ENCODE peak calls at places on chromosomes 2 and 18, in five cellular contexts. Z is trophoblast cell, H is IMR-90, Q is neuronal stem cell, K is H9. D is an unnamed sample.

GRCh38 chr18:31574359-31574758 is 17.3 kb upstream of the TTR start:
- DNase-seq in Z (no peak), H (no peak), Q (no peak), K (no peak), D (no peak)

GRCh38 chr2:172283476-172283875 is 143.9 kb upstream of the ITGA6 start:
- DNase-seq in Z (peak), H (peak), Q (no peak), K (no peak), D (no peak)

GRCh38 chr2:9770308-9771100 is 72.8 kb upstream of the TAF1B start:
- DNase-seq in Z (peak), H (peak), Q (peak), K (peak), D (peak)

GRCh38 chr18:23121133-23121532 is 14.2 kb upstream of the CABLES1 start:
- DNase-seq in Z (no peak), H (no peak), Q (no peak), K (peak), D (no peak)

GRCh38 chr2:241762933-241763369 is 13.7 kb upstream of the GAL3ST2 start:
- DNase-seq in Z (peak), H (no peak), Q (no peak), K (peak), D (no peak)

GRCh38 chr2:85846411-85846810 is 42.4 kb downstream of the ST3GAL5 start:
- DNase-seq in Z (peak), H (peak), Q (no peak), K (no peak), D (no peak)

GRCh38 chr2:232520088-232520487 is at the start of gene PRSS56:
- DNase-seq in Z (peak), H (no peak), Q (no peak), K (no peak), D (no peak)

GRCh38 chr18:63788447-63789096 is 13.4 kb downstream of the SERPINB7 start:
- DNase-seq in Z (peak), H (peak), Q (no peak), K (no peak), D (no peak)

GRCh38 chr2:28583899-28584553 is 88.2 kb downstream of the PLB1 start:
- DNase-seq in Z (peak), H (peak), Q (no peak), K (no peak), D (peak)

GRCh38 chr2:215269397-215270117 is 42.3 kb upstream of the ATIC start:
- DNase-seq in Z (peak), H (peak), Q (peak), K (peak), D (no peak)

GRCh38 chr2:23620841-23621341 is 235.9 kb downstream of the KLHL29 start:
- DNase-seq in Z (no peak), H (peak), Q (no peak), K (no peak), D (no peak)

GRCh38 chr2:237315881-237316225 is 98.1 kb downstream of the COL6A3 start:
- DNase-seq in Z (no peak), H (peak), Q (no peak), K (no peak), D (no peak)

GRCh38 chr2:120890566-120891360 is 155.1 kb downstream of the GLI2 start:
- DNase-seq in Z (no peak), H (no peak), Q (no peak), K (no peak), D (no peak)

GRCh38 chr18:28485210-28485801 is 308.4 kb upstream of the CDH2 start:
- DNase-seq in Z (no peak), H (no peak), Q (no peak), K (no peak), D (no peak)

GRCh38 chr2:30732876-30733275 is 74.4 kb downstream of the CAPN13 start:
- DNase-seq in Z (no peak), H (no peak), Q (no peak), K (no peak), D (no peak)

GRCh38 chr2:136384541-136385303 is 266.8 kb upstream of the CXCR4 start:
- DNase-seq in Z (peak), H (peak), Q (peak), K (peak), D (no peak)

GRCh38 chr2:169162613-169163012 is 93.2 kb downstream of the DHRS9 start:
- DNase-seq in Z (no peak), H (no peak), Q (no peak), K (no peak), D (no peak)

GRCh38 chr2:42829556-42830510 is 37.5 kb upstream of the HAAO start:
- DNase-seq in Z (no peak), H (no peak), Q (no peak), K (no peak), D (no peak)

GRCh38 chr2:125559186-125559585 is 1096.8 kb upstream of the GYPC start:
- DNase-seq in Z (no peak), H (no peak), Q (no peak), K (no peak), D (no peak)

GRCh38 chr18:22977847-22978701 is 44.9 kb downstream of the RBBP8 start:
- DNase-seq in Z (peak), H (peak), Q (no peak), K (no peak), D (no peak)

GRCh38 chr18:59343916-59344315 is 15.1 kb downstream of the LMAN1 start:
- DNase-seq in Z (no peak), H (no peak), Q (no peak), K (no peak), D (no peak)

GRCh38 chr2:74867841-74868658 is 34.1 kb downstream of the HK2 start:
- DNase-seq in Z (no peak), H (peak), Q (no peak), K (no peak), D (no peak)

GRCh38 chr18:46071615-46071893 is 506 bp downstream of the PSTPIP2 start:
- DNase-seq in Z (no peak), H (no peak), Q (no peak), K (no peak), D (no peak)
- H3K14ac ChIP-seq in Z (peak), H (peak), Q (peak), K (peak), D (no peak)

DNA sequence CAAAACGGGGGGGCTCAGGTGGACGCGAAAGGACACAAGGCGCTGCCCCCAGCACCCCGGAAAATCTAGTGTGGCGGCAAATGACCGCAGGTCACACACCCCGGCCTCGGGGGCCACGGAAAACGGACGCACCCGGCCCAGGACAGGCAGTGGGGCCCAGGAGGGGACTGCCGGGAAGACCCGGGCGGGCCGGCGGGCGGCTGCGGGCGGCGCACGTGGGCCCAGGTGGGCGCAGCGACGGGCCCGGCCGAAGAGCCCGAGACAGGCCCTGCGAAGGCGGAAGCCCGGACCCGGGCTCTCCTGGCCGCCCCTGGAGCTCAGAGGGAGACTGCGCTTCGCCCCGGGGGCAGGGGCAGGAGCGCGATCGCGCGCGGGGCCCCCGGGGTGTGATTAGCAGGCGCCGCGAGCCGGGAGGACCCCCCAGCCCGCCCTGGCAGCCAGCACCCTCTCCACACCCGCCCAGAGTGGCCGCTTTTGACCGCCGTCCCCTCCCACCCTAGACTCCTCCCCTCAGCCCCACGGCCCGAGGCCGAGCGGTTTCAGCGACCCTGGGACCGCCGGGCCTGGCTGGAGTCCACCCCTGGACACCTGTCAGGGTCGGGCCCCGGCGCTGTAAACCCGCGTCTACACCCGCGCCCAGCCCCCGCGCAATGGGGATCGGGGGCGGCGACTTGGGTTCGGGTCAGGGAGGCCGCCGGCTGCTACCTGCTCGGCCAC is 773 bp downstream of the MBP start:
- DNase-seq in Z (peak), H (no peak), Q (no peak), K (no peak), D (no peak)
- H3K14ac ChIP-seq in Z (peak), H (no peak), Q (peak), K (no peak), D (no peak)

DNA sequence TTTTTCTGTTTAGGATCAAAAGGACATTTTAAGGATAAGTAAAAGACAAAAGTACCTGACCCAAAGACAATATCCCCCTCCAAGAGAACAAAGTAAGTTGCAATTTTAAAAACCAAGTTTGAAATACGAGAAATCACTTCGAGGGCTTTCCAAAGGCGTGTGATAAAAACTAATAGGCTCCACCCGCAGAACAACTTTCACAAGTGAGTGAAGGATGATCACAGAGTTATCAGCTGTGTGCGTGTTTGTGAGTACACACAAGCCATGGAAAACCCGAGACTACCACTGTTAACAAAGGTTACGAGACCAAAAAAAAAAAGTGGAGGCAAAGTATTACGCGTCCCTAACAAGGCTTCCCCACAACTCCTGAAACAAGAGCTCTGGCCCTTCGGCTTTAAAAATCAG is 776 bp downstream of the SMAD2 start:
- DNase-seq in Z (peak), H (peak), Q (no peak), K (no peak), D (no peak)
- H3K14ac ChIP-seq in Z (peak), H (peak), Q (peak), K (peak), D (no peak)

DNA sequence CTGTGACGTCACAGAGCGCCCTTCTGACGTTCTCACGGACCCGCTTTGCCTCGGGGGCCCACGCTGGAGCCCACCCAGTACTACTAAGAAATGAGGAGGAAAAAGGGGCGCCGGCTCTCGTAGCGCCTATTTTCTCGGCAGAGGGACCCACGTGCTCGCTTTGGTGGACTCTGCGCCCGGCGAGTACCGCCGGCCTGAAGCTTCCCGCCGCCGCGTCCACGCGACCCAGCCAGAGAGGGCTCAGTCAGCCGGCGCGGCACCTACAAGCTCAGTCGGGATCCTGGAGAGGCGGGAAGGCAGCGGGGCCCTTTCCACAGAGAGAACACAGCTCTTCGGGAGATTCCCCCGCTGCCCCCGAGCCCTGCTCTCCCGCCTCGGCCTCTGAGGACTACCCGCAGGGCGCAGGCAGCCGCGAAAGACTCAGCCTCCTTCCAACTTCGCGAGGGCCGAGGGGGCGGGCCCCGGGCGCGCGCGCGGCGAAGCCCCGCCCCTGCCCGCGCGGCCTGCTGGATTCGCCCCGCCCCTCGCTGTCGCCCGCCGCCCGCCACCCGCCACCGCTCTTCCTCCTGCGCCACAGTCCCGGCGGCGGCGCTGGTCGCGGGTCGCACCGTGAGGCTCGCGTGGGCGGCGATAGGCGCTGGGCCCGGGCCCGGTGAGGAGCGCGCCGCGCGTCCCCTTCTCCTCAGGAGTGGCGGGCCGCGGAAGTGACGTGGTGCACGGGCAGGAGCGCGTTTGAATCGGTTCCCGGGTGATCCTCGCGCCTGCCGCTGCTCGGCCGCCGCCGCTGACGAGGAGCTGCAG is at the start of gene SMCHD1:
- DNase-seq in Z (peak), H (peak), Q (peak), K (peak), D (peak)
- H3K14ac ChIP-seq in Z (peak), H (peak), Q (peak), K (peak), D (no peak)

GRCh38 chr2:26767129-26767528 is 3.0 kb downstream of the SLC35F6 start:
- DNase-seq in Z (no peak), H (no peak), Q (no peak), K (no peak), D (no peak)

GRCh38 chr2:26764906-26765305 is 822 bp downstream of the SLC35F6 start:
- DNase-seq in Z (no peak), H (no peak), Q (no peak), K (no peak), D (no peak)

GRCh38 chr2:26763019-26763418 is 1.1 kb upstream of the SLC35F6 start:
- DNase-seq in Z (no peak), H (no peak), Q (no peak), K (no peak), D (no peak)

GRCh38 chr2:26765475-26766200 is 1.6 kb downstream of the SLC35F6 start:
- DNase-seq in Z (no peak), H (no peak), Q (no peak), K (no peak), D (no peak)

GRCh38 chr2:26764078-26764887 is at the start of gene SLC35F6:
- DNase-seq in Z (peak), H (peak), Q (peak), K (peak), D (no peak)
- H3K14ac ChIP-seq in Z (peak), H (peak), Q (peak), K (peak), D (no peak)

D was measured in H1.